ENCODE peak calls at places on chromosomes 6 and 20, in seven cellular contexts. K, J, T, D, A, E and L are unnamed samples.

GRCh38 chr20:6008254-6008653 is 45.6 kb downstream of the LRRN4 start:
- DNase-seq in E (peak; percentile 97), A (peak; percentile 97), D (peak; percentile 98), T (peak; percentile 88), K (no peak), J (peak; percentile 61), L (no peak)

GRCh38 chr20:45010399-45010828 is 44.1 kb downstream of the STK4 start:
- DNase-seq in T (peak; percentile 30), D (peak; percentile 70), E (peak; percentile 56), A (peak; percentile 39), J (no peak), K (no peak), L (no peak)

GRCh38 chr6:154425034-154425433 is 68.4 kb upstream of the IPCEF1 start:
- DNase-seq in A (no peak), D (no peak), K (no peak), E (no peak), T (no peak), J (no peak), L (no peak)

GRCh38 chr20:34516874-34517542 is 786 bp downstream of the DYNLRB1 start:
- DNase-seq in T (peak; percentile 22), D (peak; percentile 17), J (no peak), A (peak; percentile 3), K (no peak), E (no peak), L (no peak)

GRCh38 chr20:11891827-11892521 is 25.7 kb upstream of the BTBD3 start:
- DNase-seq in J (peak; percentile 66), D (peak; percentile 69), E (peak; percentile 68), A (peak; percentile 65), K (peak; percentile 49), T (peak; percentile 73), L (no peak)

GRCh38 chr20:34708621-34709043 is 4.5 kb downstream of the TP53INP2 start:
- DNase-seq in T (peak; percentile 36), D (no peak), E (peak; percentile 45), A (peak; percentile 46), K (peak; percentile 47), J (peak; percentile 51), L (peak; percentile 39)

GRCh38 chr6:100464162-100464851 is 414 bp downstream of the SIM1 start:
- DNase-seq in T (no peak), K (no peak), A (no peak), D (no peak), E (no peak), J (no peak), L (no peak)

GRCh38 chr6:34202329-34203201 is 34.1 kb upstream of the HMGA1 start:
- DNase-seq in T (no peak), A (no peak), E (no peak), D (no peak), J (no peak), K (no peak), L (no peak)

GRCh38 chr6:113829702-113830058 is 27.5 kb upstream of the MARCKS start:
- DNase-seq in E (peak; percentile 19), D (no peak), K (no peak), T (peak; percentile 81), A (no peak), J (no peak), L (no peak)

GRCh38 chr6:169211881-169212280 is 41.8 kb downstream of the THBS2 start:
- DNase-seq in E (no peak), A (no peak), T (no peak), D (no peak), K (no peak), J (no peak), L (no peak)

GRCh38 chr6:169212436-169212835 is 41.2 kb downstream of the THBS2 start:
- DNase-seq in A (peak; percentile 47), E (no peak), D (no peak), T (peak; percentile 30), K (no peak), J (no peak), L (no peak)

GRCh38 chr6:169212897-169213813 is 40.5 kb downstream of the THBS2 start:
- DNase-seq in K (peak; percentile 84), D (peak; percentile 66), A (peak; percentile 90), E (peak; percentile 81), T (peak; percentile 88), J (peak; percentile 91), L (peak; percentile 85)

GRCh38 chr6:169208011-169208410 is 45.6 kb downstream of the THBS2 start:
- DNase-seq in D (no peak), K (no peak), A (no peak), T (peak; percentile 49), E (peak; percentile 28), J (no peak), L (no peak)

DNA sequence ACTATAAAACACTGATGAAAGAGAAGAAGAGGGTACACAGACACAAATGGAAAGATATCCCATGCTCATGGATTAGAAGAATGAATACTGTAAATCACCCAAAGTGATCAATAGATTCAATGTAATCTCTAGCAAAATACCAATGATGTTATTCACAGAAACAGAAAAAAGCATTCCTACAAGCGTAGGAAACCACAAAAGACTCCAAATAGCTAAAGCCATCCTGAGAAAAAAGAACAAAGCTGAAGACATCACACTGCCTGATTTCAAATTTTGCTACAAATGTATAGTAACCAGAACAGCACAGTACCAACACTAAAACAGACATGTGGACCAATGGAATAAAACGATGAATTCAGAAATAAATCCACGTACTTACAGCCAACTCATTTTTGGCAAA is 43.0 kb downstream of the THBS2 start:
- DNase-seq in E (no peak), A (no peak), J (no peak), D (no peak), T (no peak), K (no peak), L (no peak)
- TF ChIP-seq CTCF in E (no peak), A (no peak), J (no peak), D (no peak), T (no peak), K (no peak), L (no peak)

DNA sequence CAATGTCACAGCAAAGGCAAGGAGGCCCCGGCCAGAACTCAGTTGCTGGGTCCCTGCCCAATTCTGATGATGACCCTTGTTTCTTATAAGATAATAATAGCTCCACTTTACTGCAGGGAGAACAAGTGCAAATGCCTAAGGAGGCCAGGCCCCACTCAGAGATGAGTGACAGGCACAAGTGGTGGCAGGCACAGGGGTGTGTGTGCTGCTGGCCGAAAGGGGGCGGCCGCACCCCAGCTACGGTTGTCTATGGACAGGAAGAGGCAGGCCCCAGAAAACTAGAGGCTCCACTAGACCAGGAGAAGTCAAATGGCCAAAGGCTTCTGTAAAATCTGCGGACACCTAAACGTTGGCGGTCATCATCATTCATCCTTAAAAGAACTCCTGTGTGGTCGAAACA is 28.5 kb downstream of the GNAS-AS1 start:
- DNase-seq in K (no peak), J (no peak), T (no peak), E (no peak), D (no peak), A (no peak), L (no peak)
- TF ChIP-seq CTCF in K (no peak), J (no peak), T (no peak), E (no peak), D (no peak), A (no peak), L (no peak)

GRCh38 chr6:168314948-168315347 is 4.6 kb downstream of the DACT2 start:
- DNase-seq in K (no peak), D (peak; percentile 90), E (no peak), T (no peak), A (no peak), J (no peak), L (no peak)
- TF ChIP-seq CTCF in K (no peak), D (peak; percentile 56), E (no peak), T (no peak), A (no peak), J (no peak), L (no peak)

GRCh38 chr20:46021361-46022359 is 7.4 kb upstream of the SLC12A5 start:
- DNase-seq in K (peak; percentile 69), A (no peak), E (no peak), D (no peak), T (no peak), J (no peak), L (no peak)
- TF ChIP-seq CTCF in K (peak; percentile 20), A (no peak), E (no peak), D (no peak), T (no peak), J (no peak), L (no peak)